ENCODE peak calls at places on chromosomes 1 and 21, in six cellular contexts. R is GM04504; D is AG04450; P is endodermal cell; I is stimulated activated CD4-positive, alpha-beta T cell treated with anti-CD3 and anti-CD28 coated beads, Interleukin-1b, Interleukin-23, amount 100 ng/mL, for 48 hours; K is cardiac muscle cell. O is an unnamed sample.

GRCh38 chr1:17239420-17239819 is 9.5 kb upstream of the PADI3 start:
- DNase-seq in D (peak), R (peak), K (peak), P (peak), I (peak), O (no peak)

GRCh38 chr21:14675774-14676530 is 129.8 kb upstream of the SAMSN1 start:
- DNase-seq in P (no peak), D (no peak), K (no peak), I (no peak), R (no peak), O (no peak)

GRCh38 chr1:36369061-36369470 is 16.7 kb downstream of the STK40 start:
- DNase-seq in P (peak), K (peak), R (no peak), I (peak), D (no peak), O (no peak)

GRCh38 chr1:43286533-43286932 is 1.2 kb upstream of the C1orf210 start:
- DNase-seq in D (no peak), R (no peak), I (no peak), P (no peak), K (no peak), O (no peak)

GRCh38 chr1:69221492-69221990 is 346.2 kb upstream of the LRRC7 start:
- DNase-seq in D (no peak), K (peak), R (no peak), I (no peak), P (peak), O (no peak)

GRCh38 chr1:86758570-86758969 is 54.2 kb downstream of the SH3GLB1 start:
- DNase-seq in P (no peak), R (no peak), D (no peak), I (no peak), K (no peak), O (no peak)

GRCh38 chr1:236605030-236605806 is 902 bp upstream of the HEATR1 start:
- DNase-seq in D (no peak), I (no peak), K (no peak), P (no peak), R (no peak), O (no peak)

GRCh38 chr1:177315270-177315669 is 144.5 kb downstream of the BRINP2 start:
- DNase-seq in R (no peak), D (no peak), P (no peak), K (no peak), I (no peak), O (no peak)

GRCh38 chr21:45598109-45598508 is 45.4 kb upstream of the PCBP3 start:
- DNase-seq in P (no peak), I (no peak), R (no peak), D (no peak), K (no peak), O (no peak)

GRCh38 chr1:190478193-190479007 is 736 bp upstream of the BRINP3 start:
- DNase-seq in K (peak), R (no peak), P (peak), I (no peak), D (no peak), O (no peak)

GRCh38 chr1:180229483-180230415 is at the start of gene LHX4:
- DNase-seq in D (no peak), I (no peak), P (peak), K (peak), R (no peak), O (no peak)

GRCh38 chr1:24536391-24536840 is 19.5 kb upstream of the NCMAP start:
- DNase-seq in K (peak), D (no peak), P (no peak), I (peak), R (no peak), O (no peak)

GRCh38 chr1:53046930-53047329 is 15.1 kb upstream of the PODN start:
- DNase-seq in K (peak), R (peak), P (peak), D (no peak), I (no peak), O (no peak)

GRCh38 chr1:60978421-60979357 is 103.7 kb upstream of the NFIA start:
- DNase-seq in I (peak), R (no peak), P (peak), D (no peak), K (peak), O (no peak)

GRCh38 chr1:67170751-67171573 is 4.7 kb downstream of the IL23R start:
- DNase-seq in K (no peak), D (no peak), R (no peak), P (no peak), I (no peak), O (no peak)

GRCh38 chr1:71861022-71861421 is 421.3 kb downstream of the NEGR1 start:
- DNase-seq in I (no peak), R (peak), P (no peak), D (no peak), K (peak), O (no peak)

GRCh38 chr1:202010042-202011015 is at the start of gene ELF3:
- DNase-seq in D (no peak), K (no peak), R (no peak), I (no peak), P (peak), O (no peak)

GRCh38 chr1:18107671-18108312 is at the start of gene IGSF21:
- DNase-seq in P (peak), R (no peak), K (no peak), I (no peak), D (no peak), O (no peak)

GRCh38 chr1:193417945-193418744 is 231.7 kb upstream of the B3GALT2 start:
- DNase-seq in D (no peak), R (no peak), I (no peak), K (peak), P (no peak), O (no peak)